ENCODE peak calls at places on chromosomes 3 and 15, in five cellular contexts. A, G, K, F and W are unnamed samples.

GRCh38 chr15:65264877-65265430 is 21.7 kb downstream of the PARP16 start:
- ATAC-seq in A (no peak), G (no peak), K (no peak), F (no peak), W (no peak)

GRCh38 chr3:3902156-3902555 is 102.9 kb downstream of the LRRN1 start:
- ATAC-seq in A (no peak), G (no peak), K (no peak), F (no peak), W (no peak)

GRCh38 chr15:29018983-29019875 is 133.5 kb downstream of the APBA2 start:
- ATAC-seq in A (no peak), G (no peak), K (peak), F (no peak), W (no peak)

GRCh38 chr3:58066842-58067241 is 58.6 kb downstream of the FLNB start:
- ATAC-seq in A (no peak), G (no peak), K (no peak), F (no peak), W (no peak)

GRCh38 chr3:142003291-142003690 is 126.8 kb downstream of the ATP1B3 start:
- ATAC-seq in A (no peak), G (no peak), K (no peak), F (no peak), W (no peak)

GRCh38 chr3:142077155-142077858 is 72.0 kb downstream of the TFDP2 start:
- ATAC-seq in A (no peak), G (no peak), K (peak), F (peak), W (no peak)

GRCh38 chr15:92655178-92655995 is at the start of gene FAM174B:
- ATAC-seq in A (peak), G (peak), K (peak), F (peak), W (peak)

GRCh38 chr15:69713726-69714559 is 261.3 kb downstream of the RPLP1 start:
- ATAC-seq in A (no peak), G (peak), K (no peak), F (peak), W (no peak)

GRCh38 chr3:120450261-120450913 is 405 bp downstream of the FSTL1 start:
- ATAC-seq in A (peak), G (no peak), K (no peak), F (peak), W (peak)

GRCh38 chr15:90020041-90020735 is 19.1 kb downstream of the ZNF710 start:
- ATAC-seq in A (no peak), G (no peak), K (no peak), F (peak), W (peak)

GRCh38 chr15:28912422-28912821 is 26.6 kb downstream of the APBA2 start:
- ATAC-seq in A (no peak), G (no peak), K (peak), F (no peak), W (no peak)

GRCh38 chr15:87672309-87672897 is 584.1 kb downstream of the NTRK3 start:
- ATAC-seq in A (no peak), G (no peak), K (peak), F (no peak), W (no peak)

GRCh38 chr3:99980606-99981005 is 133.7 kb downstream of the FILIP1L start:
- ATAC-seq in A (no peak), G (no peak), K (no peak), F (no peak), W (no peak)

GRCh38 chr15:95718441-95718840 is 612.1 kb upstream of the NR2F2 start:
- ATAC-seq in A (no peak), G (no peak), K (peak), F (no peak), W (peak)

GRCh38 chr15:76078285-76078863 is 18.6 kb downstream of the TMEM266 start:
- ATAC-seq in A (no peak), G (no peak), K (no peak), F (no peak), W (no peak)

GRCh38 chr3:194166682-194167479 is 30.9 kb downstream of the HES1 start:
- ATAC-seq in A (no peak), G (no peak), K (peak), F (no peak), W (peak)

GRCh38 chr3:13877911-13878710 is 1.8 kb downstream of the WNT7A start:
- ATAC-seq in A (peak), G (no peak), K (no peak), F (no peak), W (no peak)

GRCh38 chr3:57141719-57142118 is 23.4 kb downstream of the IL17RD start:
- ATAC-seq in A (no peak), G (no peak), K (no peak), F (no peak), W (no peak)

GRCh38 chr3:30342319-30343060 is 263.9 kb upstream of the TGFBR2 start:
- ATAC-seq in A (peak), G (no peak), K (no peak), F (peak), W (peak)

GRCh38 chr15:58331903-58332675 is 99.7 kb upstream of the LIPC start:
- ATAC-seq in A (peak), G (peak), K (peak), F (peak), W (peak)
- TF ChIP-seq EP300 in A (peak), G (peak), K (peak), F (peak), W (no peak)

GRCh38 chr3:43105597-43106292 is at the start of gene POMGNT2:
- ATAC-seq in A (peak), G (peak), K (peak), F (peak), W (peak)
- TF ChIP-seq POLR2AphosphoS5 in A (no peak), G (no peak), K (no peak), F (no peak), W (peak)

GRCh38 chr15:36335211-36335610 is 244.2 kb upstream of the CDIN1 start:
- ATAC-seq in A (no peak), G (no peak), K (no peak), F (no peak), W (no peak)
- H3K4me3 ChIP-seq in A (no peak), G (no peak), K (no peak), F (no peak), W (no peak)

DNA sequence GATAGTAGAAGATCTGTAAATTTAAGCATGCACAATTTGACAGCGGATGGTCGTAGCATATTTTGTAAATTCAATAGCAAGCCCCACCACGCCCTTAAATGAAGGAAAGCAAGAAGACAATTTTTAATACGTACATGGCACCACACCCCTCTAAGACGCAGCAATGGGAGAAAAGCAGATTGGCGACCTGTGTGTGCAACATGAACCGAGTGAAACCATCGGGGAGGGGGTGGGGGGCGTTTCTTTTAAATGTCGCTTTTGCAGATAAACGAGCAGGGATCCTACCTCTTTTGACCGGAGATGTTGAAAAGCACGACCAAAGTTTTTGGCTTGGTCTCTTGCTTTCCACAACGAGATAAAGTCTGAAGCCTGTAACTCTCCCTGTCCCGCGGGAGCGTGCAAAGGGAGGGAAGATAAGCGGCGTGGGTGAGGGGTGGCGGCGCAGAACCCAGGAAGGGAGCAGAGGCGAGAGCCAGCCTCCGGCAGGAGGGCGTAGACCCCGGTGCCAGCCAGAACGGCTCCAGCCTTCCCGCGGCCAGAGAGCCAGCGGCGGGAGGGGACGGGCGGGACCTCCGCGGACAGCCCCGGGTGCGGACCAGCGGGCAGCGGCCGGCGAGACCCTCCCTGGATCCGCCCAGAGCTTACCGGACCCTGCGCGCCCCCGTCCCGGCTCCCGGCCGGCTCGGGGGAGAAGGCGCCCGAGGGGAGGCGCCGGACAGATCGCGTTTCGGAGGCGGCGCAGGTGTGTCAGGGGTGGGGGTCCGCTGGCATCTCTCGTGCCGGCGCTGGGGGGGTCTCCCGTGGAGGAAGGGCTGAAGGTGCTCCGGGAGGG is at the start of gene CHL1:
- ATAC-seq in A (peak), G (peak), K (no peak), F (peak), W (peak)
- TF ChIP-seq EP300 in A (no peak), G (no peak), K (no peak), F (no peak), W (no peak)

GRCh38 chr15:33194237-33194636 is 277 bp downstream of the FMN1 start:
- ATAC-seq in A (no peak), G (no peak), K (peak), F (no peak), W (no peak)
- TF ChIP-seq POLR2AphosphoS5 in A (no peak), G (no peak), K (no peak), F (no peak), W (no peak)

DNA sequence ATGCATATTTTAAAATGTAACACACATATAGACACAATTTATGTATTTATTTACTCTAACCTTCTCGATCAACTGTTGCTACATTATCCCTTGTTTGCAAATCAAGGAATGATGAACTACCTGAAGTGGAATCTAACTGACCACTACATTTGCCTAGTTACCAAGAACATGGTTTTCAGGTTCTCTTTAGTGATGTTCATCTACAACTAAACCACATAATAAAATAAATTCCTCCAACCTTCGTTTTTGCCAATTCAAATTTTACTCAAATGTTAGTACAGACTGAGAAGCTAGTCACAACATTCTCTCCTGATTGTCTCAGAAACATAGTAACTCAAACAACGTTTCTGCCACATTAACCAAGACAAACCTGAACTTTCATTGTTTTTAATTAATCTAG is 521.9 kb downstream of the FOXP1 start:
- ATAC-seq in A (no peak), G (no peak), K (no peak), F (no peak), W (no peak)
- H3K4me3 ChIP-seq in A (peak), G (no peak), K (no peak), F (peak), W (peak)

GRCh38 chr15:52651868-52652267 is 27.3 kb downstream of the ATOSA start:
- ATAC-seq in A (peak), G (no peak), K (peak), F (peak), W (peak)
- TF ChIP-seq EP300 in A (no peak), G (no peak), K (peak), F (no peak), W (no peak)